ENCODE peak calls at places on chromosomes 6 and 20, in five cellular contexts. Y, E, S, U and Q are unnamed samples.

GRCh38 chr6:25250878-25251277 is 28.3 kb upstream of the CARMIL1 start:
- DNase-seq in E (no peak), S (no peak), U (peak), Y (no peak), Q (no peak)

GRCh38 chr20:24682496-24683090 is 213.2 kb downstream of the SYNDIG1 start:
- DNase-seq in E (no peak), Y (no peak), S (no peak), U (no peak), Q (no peak)

GRCh38 chr20:10469599-10469998 is 34.5 kb downstream of the SLX4IP start:
- DNase-seq in Y (peak), S (peak), E (peak), U (no peak), Q (peak)

GRCh38 chr20:51979226-51979625 is 176.9 kb upstream of the SALL4 start:
- DNase-seq in Y (no peak), S (no peak), E (no peak), U (no peak), Q (no peak)

GRCh38 chr20:37501940-37502339 is 19.1 kb upstream of the NNAT start:
- DNase-seq in S (no peak), Y (peak), U (no peak), E (no peak), Q (peak)

GRCh38 chr6:168088161-168089106 is 9.4 kb upstream of the FRMD1 start:
- DNase-seq in Y (no peak), E (peak), S (no peak), U (no peak), Q (peak)

GRCh38 chr20:59178983-59179595 is 15.5 kb downstream of the ZNF831 start:
- DNase-seq in E (no peak), S (no peak), U (no peak), Y (no peak), Q (no peak)

GRCh38 chr6:15853259-15853658 is 190.4 kb upstream of the DTNBP1 start:
- DNase-seq in E (no peak), S (no peak), Y (no peak), U (no peak), Q (no peak)

GRCh38 chr6:143940011-143940597 is 68.0 kb downstream of the PLAGL1 start:
- DNase-seq in U (peak), Y (peak), E (peak), S (peak), Q (peak)

GRCh38 chr6:139336488-139336887 is 38.0 kb downstream of the CITED2 start:
- DNase-seq in Y (no peak), U (no peak), S (no peak), E (no peak), Q (no peak)

GRCh38 chr6:135094403-135094821 is 39.8 kb upstream of the HBS1L start:
- DNase-seq in E (no peak), S (no peak), U (no peak), Y (no peak), Q (no peak)

GRCh38 chr6:170018422-170019258 is 267.2 kb downstream of the ERMARD start:
- DNase-seq in S (no peak), U (no peak), Y (no peak), E (no peak), Q (no peak)

GRCh38 chr6:167907837-167908681 is 81.3 kb downstream of the AFDN start:
- DNase-seq in S (peak), E (peak), U (no peak), Y (peak), Q (peak)

GRCh38 chr6:107768044-107768443 is 56.1 kb downstream of the SCML4 start:
- DNase-seq in Y (no peak), U (no peak), E (no peak), S (no peak), Q (peak)

GRCh38 chr20:38418509-38419204 is 16.5 kb downstream of the SNHG17 start:
- DNase-seq in E (no peak), Y (no peak), U (no peak), S (peak), Q (no peak)

GRCh38 chr6:122692175-122692598 is 82.0 kb downstream of the PKIB start:
- DNase-seq in U (no peak), S (no peak), E (no peak), Y (no peak), Q (peak)

GRCh38 chr6:33566182-33567084 is 13.6 kb downstream of the BAK1 start:
- DNase-seq in S (no peak), U (no peak), E (no peak), Y (no peak), Q (no peak)

GRCh38 chr6:34463849-34464248 is 2.0 kb upstream of the PACSIN1 start:
- DNase-seq in U (no peak), E (no peak), Y (no peak), S (no peak), Q (no peak)

GRCh38 chr6:127879685-127880084 is 21.2 kb downstream of the THEMIS start:
- DNase-seq in U (no peak), Y (no peak), E (no peak), S (no peak), Q (peak)

GRCh38 chr20:45833883-45834796 is 541 bp downstream of the SNX21 start:
- DNase-seq in Y (peak), S (no peak), E (peak), U (no peak), Q (peak)

DNA sequence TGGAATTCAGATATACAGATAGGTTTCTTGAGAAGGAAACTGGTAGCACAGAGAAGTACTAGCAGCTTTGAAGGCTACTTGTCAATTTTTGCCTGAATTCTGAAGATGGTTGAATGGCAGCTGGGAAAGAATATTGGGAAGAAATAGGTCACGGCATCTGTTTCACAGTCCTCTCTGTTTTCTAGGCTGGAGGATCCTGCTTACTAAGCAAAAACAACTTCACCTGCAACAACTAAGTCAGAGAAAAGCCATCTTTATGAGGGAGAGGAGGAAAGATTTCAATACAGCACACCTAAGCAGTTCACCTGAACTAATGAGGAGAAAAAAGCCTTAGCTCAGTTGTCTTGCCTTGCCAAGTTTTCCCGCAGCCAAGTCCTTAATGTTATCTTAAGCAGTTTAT is 975.5 kb upstream of the EPHA7 start:
- DNase-seq in U (no peak), S (no peak), Y (no peak), E (no peak), Q (no peak)
- TF ChIP-seq JUNB in U (no peak), S (no peak), Y (no peak), E (no peak), Q (no peak)

GRCh38 chr20:5127859-5128409 is 1.1 kb downstream of the CDS2 start:
- DNase-seq in U (no peak), E (no peak), S (peak), Y (no peak), Q (no peak)
- H3K4me3 ChIP-seq in U (peak), E (peak), S (peak), Y (peak), Q (peak)

GRCh38 chr6:154297711-154298110 is 58.9 kb downstream of the IPCEF1 start:
- DNase-seq in E (no peak), U (no peak), Y (no peak), S (no peak), Q (no peak)
- TF ChIP-seq REST in E (no peak), U (no peak), Y (no peak), S (no peak), Q (no peak)

GRCh38 chr20:47320990-47321805 is 35.3 kb downstream of the ZMYND8 start:
- DNase-seq in E (peak), S (no peak), Y (peak), U (no peak), Q (peak)
- TF ChIP-seq JUNB in E (no peak), S (no peak), Y (peak), U (no peak), Q (no peak)